ENCODE peak calls at places on chromosomes 4 and X, in four cellular contexts. C is HCT116, A is K562, G is HepG2. R is an unnamed sample.

GRCh38 chrX:85836868-85837267 is 210.5 kb downstream of the CHM start:
- DNase-seq in C (no peak), A (no peak), G (no peak), R (no peak)

GRCh38 chr4:159042097-159042605 is 60.7 kb upstream of the RAPGEF2 start:
- DNase-seq in C (no peak), A (peak; percentile 98), G (no peak), R (no peak)

GRCh38 chr4:141686146-141686775 is 49.9 kb downstream of the IL15 start:
- DNase-seq in C (peak; percentile 67), A (no peak), G (no peak), R (no peak)

GRCh38 chr4:54254116-54254914 is 25.2 kb downstream of the PDGFRA start:
- DNase-seq in C (no peak), A (no peak), G (no peak), R (no peak)

GRCh38 chr4:153725070-153725810 is 34.6 kb downstream of the RNF175 start:
- DNase-seq in C (no peak), A (no peak), G (no peak), R (no peak)

GRCh38 chr4:52874948-52875347 is 12.8 kb downstream of the RASL11B start:
- DNase-seq in C (no peak), A (no peak), G (no peak), R (no peak)

GRCh38 chrX:15714529-15714928 is 23.5 kb upstream of the CA5B start:
- DNase-seq in C (no peak), A (no peak), G (no peak), R (no peak)

GRCh38 chrX:109327271-109327670 is 154.6 kb downstream of the GUCY2F start:
- DNase-seq in C (no peak), A (no peak), G (no peak), R (no peak)

GRCh38 chr4:88320780-88321373 is 36.5 kb upstream of the PPM1K start:
- DNase-seq in C (no peak), A (no peak), G (no peak), R (no peak)

GRCh38 chr4:22962186-22962786 is 269.5 kb downstream of the GBA3 start:
- DNase-seq in C (no peak), A (peak; percentile 18), G (no peak), R (no peak)
- TF ChIP-seq CTCF in C (peak; percentile 13), A (peak; percentile 37), G (no peak), R (peak; percentile 28)

GRCh38 chrX:68443155-68443868 is 10.0 kb upstream of the OPHN1 start:
- DNase-seq in C (no peak), A (no peak), G (peak; percentile 6), R (no peak)
- TF ChIP-seq TCF7L2 in C (no peak), A (no peak), G (no peak), R (no peak)

DNA sequence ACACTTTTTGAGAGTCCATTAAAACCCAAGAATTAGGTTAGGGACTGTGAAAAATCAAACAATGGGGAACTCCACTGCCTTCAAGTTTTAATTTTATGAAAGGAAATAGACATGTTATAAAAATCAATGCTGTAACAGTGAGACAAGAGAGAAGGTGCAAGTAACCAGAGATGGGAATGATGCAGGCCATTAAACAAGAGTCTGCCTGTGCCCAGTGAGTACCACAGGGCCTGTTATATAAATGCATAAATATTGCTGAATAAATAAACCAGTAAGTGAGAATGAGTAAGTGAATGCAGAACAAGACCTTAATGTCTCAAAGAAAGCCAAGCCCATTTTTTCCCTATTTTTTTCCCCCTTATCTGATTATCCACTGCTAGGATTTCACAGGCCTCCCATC is 53.3 kb upstream of the BMP2K start:
- DNase-seq in C (no peak), A (no peak), G (no peak), R (no peak)
- TF ChIP-seq POLR2AphosphoS5 in C (no peak), A (no peak), G (no peak), R (no peak)

DNA sequence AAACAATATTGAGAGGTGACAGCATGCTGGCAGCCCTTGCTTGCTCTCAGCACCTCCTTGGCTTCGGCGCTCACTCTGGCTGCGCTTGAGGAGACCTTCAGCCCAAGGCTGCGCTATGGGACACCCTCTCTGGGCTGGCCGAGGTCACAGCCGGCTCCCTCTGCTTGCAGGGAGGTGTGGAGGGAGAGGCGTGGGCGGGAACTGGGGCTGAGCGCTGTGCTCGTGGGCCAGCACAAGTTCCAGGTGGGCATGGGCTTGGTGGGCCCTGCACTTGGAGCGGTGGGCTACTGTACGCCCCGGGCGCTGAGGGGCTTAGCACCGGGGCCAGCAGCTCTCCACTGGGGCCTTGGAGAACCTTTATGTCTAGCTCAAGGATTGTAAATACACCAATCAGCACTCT is 1613.8 kb upstream of the IGFBP7 start:
- DNase-seq in C (no peak), A (no peak), G (no peak), R (no peak)
- TF ChIP-seq CTCF in C (no peak), A (no peak), G (no peak), R (no peak)